ENCODE peak calls at places on chromosome 6, in four cellular contexts. X is D721Med, M is cardiac fibroblast, D is stomach. B is an unnamed sample.

GRCh38 chr6:74343804-74344203 is 647.8 kb downstream of the CD109 start:
- DNase-seq in X (no peak), M (peak), D (no peak), B (no peak)

GRCh38 chr6:156826290-156826955 is 49.2 kb downstream of the ARID1B start:
- DNase-seq in X (no peak), M (no peak), D (no peak), B (peak)

GRCh38 chr6:148064406-148065134 is 278.1 kb upstream of the SASH1 start:
- DNase-seq in X (no peak), M (peak), D (no peak), B (no peak)

GRCh38 chr6:161080263-161080970 is 88.8 kb downstream of the MAP3K4 start:
- DNase-seq in X (no peak), M (peak), D (no peak), B (no peak)

GRCh38 chr6:27139753-27140522 is 107.6 kb upstream of the PRSS16 start:
- DNase-seq in X (no peak), M (peak), D (no peak), B (no peak)

GRCh38 chr6:161598896-161599295 is 325.0 kb upstream of the AGPAT4 start:
- DNase-seq in X (no peak), M (no peak), D (no peak), B (no peak)

GRCh38 chr6:30683137-30683979 is 3.1 kb downstream of the PPP1R18 start:
- DNase-seq in X (no peak), M (peak), D (no peak), B (no peak)

GRCh38 chr6:85421963-85422362 is 27.9 kb upstream of the NT5E start:
- DNase-seq in X (no peak), M (no peak), D (no peak), B (no peak)

GRCh38 chr6:162468326-162468725 is 259.2 kb downstream of the PRKN start:
- DNase-seq in X (no peak), M (peak), D (no peak), B (no peak)

GRCh38 chr6:131894735-131895424 is 56.3 kb downstream of the CCN2 start:
- DNase-seq in X (no peak), M (no peak), D (no peak), B (no peak)

GRCh38 chr6:39891976-39892375 is 42.3 kb downstream of the MOCS1 start:
- DNase-seq in X (no peak), M (peak), D (no peak), B (no peak)

GRCh38 chr6:2902470-2902762 is 693 bp downstream of the SERPINB9 start:
- DNase-seq in X (no peak), M (peak), D (no peak), B (peak)

GRCh38 chr6:167760979-167761793 is 65.5 kb upstream of the AFDN start:
- DNase-seq in X (no peak), M (peak), D (peak), B (peak)